ENCODE peak calls at places on chromosomes 13 and 19, in eight cellular contexts. One of them, this sample, is unnamed.
A peak's percentile ranks its signal among the peaks of the same experiment; 100 is the strongest.

GRCh38 chr13:49455016-49455398 is 10.9 kb downstream of the SETDB2 start:
- DNase-seq in adrenal gland: no peak
- DNase-seq in aorta: no peak
- DNase-seq in tibial nerve: no peak
- DNase-seq in Panc1: no peak
- DNase-seq in lower lobe of right lung: no peak
- DNase-seq in CD8-positive, alpha-beta memory T cell: no peak
- DNase-seq in hepatocyte: no peak
- DNase-seq in this sample: no peak

GRCh38 chr13:51221674-51222509 is at the start of gene FAM124A:
- DNase-seq in CD8-positive, alpha-beta memory T cell: peak; percentile 7
- DNase-seq in Panc1: no peak
- DNase-seq in tibial nerve: peak; percentile 9
- DNase-seq in adrenal gland: peak; percentile 27
- DNase-seq in aorta: peak; percentile 87
- DNase-seq in lower lobe of right lung: peak; percentile 58
- DNase-seq in hepatocyte: peak; percentile 80
- DNase-seq in this sample: no peak

GRCh38 chr19:42469311-42470239 is 26.8 kb upstream of the CXCL17 start:
- DNase-seq in lower lobe of right lung: no peak
- DNase-seq in hepatocyte: no peak
- DNase-seq in aorta: no peak
- DNase-seq in adrenal gland: peak; percentile 47
- DNase-seq in tibial nerve: no peak
- DNase-seq in Panc1: no peak
- DNase-seq in CD8-positive, alpha-beta memory T cell: no peak
- DNase-seq in this sample: peak; percentile 28

GRCh38 chr13:20127263-20127562 is 33.6 kb downstream of the GJA3 start:
- DNase-seq in tibial nerve: no peak
- DNase-seq in Panc1: no peak
- DNase-seq in CD8-positive, alpha-beta memory T cell: no peak
- DNase-seq in hepatocyte: no peak
- DNase-seq in adrenal gland: no peak
- DNase-seq in lower lobe of right lung: no peak
- DNase-seq in aorta: no peak
- DNase-seq in this sample: no peak

GRCh38 chr19:2716275-2716650 is 4.9 kb downstream of the DIRAS1 start:
- DNase-seq in adrenal gland: no peak
- DNase-seq in tibial nerve: no peak
- DNase-seq in lower lobe of right lung: peak; percentile 28
- DNase-seq in CD8-positive, alpha-beta memory T cell: no peak
- DNase-seq in hepatocyte: no peak
- DNase-seq in Panc1: no peak
- DNase-seq in aorta: no peak
- DNase-seq in this sample: no peak

GRCh38 chr19:29492761-29493160 is 33.0 kb upstream of the VSTM2B start:
- DNase-seq in lower lobe of right lung: no peak
- DNase-seq in adrenal gland: no peak
- DNase-seq in CD8-positive, alpha-beta memory T cell: no peak
- DNase-seq in tibial nerve: no peak
- DNase-seq in hepatocyte: peak; percentile 36
- DNase-seq in aorta: no peak
- DNase-seq in Panc1: no peak
- DNase-seq in this sample: no peak

GRCh38 chr19:16919496-16919895 is 30.7 kb downstream of the F2RL3 start:
- DNase-seq in aorta: no peak
- DNase-seq in lower lobe of right lung: no peak
- DNase-seq in Panc1: no peak
- DNase-seq in hepatocyte: no peak
- DNase-seq in adrenal gland: no peak
- DNase-seq in CD8-positive, alpha-beta memory T cell: no peak
- DNase-seq in tibial nerve: no peak
- DNase-seq in this sample: no peak

GRCh38 chr19:38293281-38293680 is 10.8 kb upstream of the C19orf33 start:
- DNase-seq in Panc1: no peak
- DNase-seq in CD8-positive, alpha-beta memory T cell: no peak
- DNase-seq in lower lobe of right lung: no peak
- DNase-seq in aorta: no peak
- DNase-seq in tibial nerve: no peak
- DNase-seq in adrenal gland: no peak
- DNase-seq in hepatocyte: no peak
- DNase-seq in this sample: no peak

GRCh38 chr13:112756511-112756966 is 66.7 kb downstream of the ATP11A start:
- DNase-seq in hepatocyte: no peak
- DNase-seq in CD8-positive, alpha-beta memory T cell: no peak
- DNase-seq in aorta: no peak
- DNase-seq in adrenal gland: no peak
- DNase-seq in lower lobe of right lung: no peak
- DNase-seq in tibial nerve: no peak
- DNase-seq in Panc1: no peak
- DNase-seq in this sample: no peak

GRCh38 chr13:29529755-29530154 is 65.7 kb downstream of the SLC7A1 start:
- DNase-seq in CD8-positive, alpha-beta memory T cell: peak; percentile 18
- DNase-seq in Panc1: no peak
- DNase-seq in lower lobe of right lung: no peak
- DNase-seq in tibial nerve: no peak
- DNase-seq in aorta: no peak
- DNase-seq in adrenal gland: no peak
- DNase-seq in hepatocyte: no peak
- DNase-seq in this sample: no peak

GRCh38 chr19:53880716-53881481 is 1.1 kb upstream of the PRKCG start:
- DNase-seq in adrenal gland: no peak
- DNase-seq in CD8-positive, alpha-beta memory T cell: no peak
- DNase-seq in hepatocyte: no peak
- DNase-seq in tibial nerve: no peak
- DNase-seq in Panc1: no peak
- DNase-seq in lower lobe of right lung: no peak
- DNase-seq in aorta: no peak
- DNase-seq in this sample: no peak

GRCh38 chr19:50716178-50717025 is 3.2 kb downstream of the SHANK1 start:
- DNase-seq in adrenal gland: no peak
- DNase-seq in hepatocyte: no peak
- DNase-seq in lower lobe of right lung: no peak
- DNase-seq in aorta: no peak
- DNase-seq in tibial nerve: no peak
- DNase-seq in CD8-positive, alpha-beta memory T cell: no peak
- DNase-seq in Panc1: no peak
- DNase-seq in this sample: no peak

GRCh38 chr19:17348700-17349099 is 11.3 kb downstream of the GTPBP3 start:
- DNase-seq in CD8-positive, alpha-beta memory T cell: no peak
- DNase-seq in adrenal gland: peak; percentile 85
- DNase-seq in aorta: peak; percentile 92
- DNase-seq in lower lobe of right lung: no peak
- DNase-seq in hepatocyte: peak; percentile 70
- DNase-seq in Panc1: no peak
- DNase-seq in tibial nerve: peak; percentile 45
- DNase-seq in this sample: peak; percentile 81

GRCh38 chr19:38547446-38547845 is 70.3 kb downstream of the MAP4K1 start:
- DNase-seq in lower lobe of right lung: peak; percentile 20
- DNase-seq in CD8-positive, alpha-beta memory T cell: no peak
- DNase-seq in aorta: no peak
- DNase-seq in adrenal gland: no peak
- DNase-seq in tibial nerve: no peak
- DNase-seq in Panc1: no peak
- DNase-seq in hepatocyte: no peak
- DNase-seq in this sample: no peak

GRCh38 chr13:113656015-113656588 is 1.9 kb downstream of the ATP4B start:
- DNase-seq in adrenal gland: peak; percentile 12
- DNase-seq in aorta: peak; percentile 72
- DNase-seq in tibial nerve: no peak
- DNase-seq in hepatocyte: no peak
- DNase-seq in CD8-positive, alpha-beta memory T cell: no peak
- DNase-seq in lower lobe of right lung: peak; percentile 27
- DNase-seq in Panc1: no peak
- DNase-seq in this sample: peak; percentile 66

GRCh38 chr19:56874530-56874929 is 34.0 kb upstream of the PEG3 start:
- DNase-seq in Panc1: no peak
- DNase-seq in hepatocyte: no peak
- DNase-seq in adrenal gland: no peak
- DNase-seq in lower lobe of right lung: no peak
- DNase-seq in tibial nerve: no peak
- DNase-seq in aorta: no peak
- DNase-seq in CD8-positive, alpha-beta memory T cell: no peak
- DNase-seq in this sample: no peak

GRCh38 chr19:1365964-1366695 is 17.6 kb upstream of the NDUFS7 start:
- DNase-seq in aorta: no peak
- DNase-seq in adrenal gland: no peak
- DNase-seq in CD8-positive, alpha-beta memory T cell: no peak
- DNase-seq in tibial nerve: no peak
- DNase-seq in hepatocyte: no peak
- DNase-seq in lower lobe of right lung: no peak
- DNase-seq in Panc1: no peak
- DNase-seq in this sample: no peak
- H3K4me3 ChIP-seq in aorta: no peak overlapping the region
- H3K4me3 ChIP-seq in adrenal gland: no peak overlapping the region
- H3K4me3 ChIP-seq in CD8-positive, alpha-beta memory T cell: no peak overlapping the region
- H3K4me3 ChIP-seq in tibial nerve: no peak overlapping the region
- H3K4me3 ChIP-seq in hepatocyte: no peak overlapping the region
- H3K4me3 ChIP-seq in lower lobe of right lung: no peak overlapping the region
- H3K4me3 ChIP-seq in Panc1: no peak overlapping the region
- H3K4me3 ChIP-seq in this sample: no peak overlapping the region

DNA sequence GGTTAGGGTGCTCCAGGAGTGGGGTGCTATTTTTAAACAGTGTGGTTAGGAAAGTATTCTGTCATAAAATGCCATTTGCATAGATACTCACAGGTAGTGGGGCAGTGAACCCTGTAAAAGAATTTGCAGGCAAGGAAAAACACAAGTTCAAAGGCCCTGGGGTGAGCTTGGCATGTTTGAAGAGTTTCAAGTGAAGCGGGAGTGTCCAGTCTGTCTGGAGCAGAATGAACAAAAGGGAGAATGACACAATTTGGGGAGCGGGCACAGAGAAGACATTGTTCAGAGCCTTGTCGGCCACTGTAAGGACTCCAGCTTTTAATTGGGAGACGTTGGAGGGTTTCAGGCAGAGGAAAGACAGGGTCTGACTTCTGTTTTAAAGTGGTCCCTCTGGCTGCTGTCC is 2.8 kb downstream of the GRWD1 start:
- DNase-seq in tibial nerve: no peak
- DNase-seq in lower lobe of right lung: no peak
- DNase-seq in aorta: no peak
- DNase-seq in adrenal gland: no peak
- DNase-seq in CD8-positive, alpha-beta memory T cell: no peak
- DNase-seq in hepatocyte: no peak
- DNase-seq in Panc1: no peak
- DNase-seq in this sample: no peak
- H3K36me3 ChIP-seq in tibial nerve: no peaks in the 10 kb centered on the region
- H3K36me3 ChIP-seq in lower lobe of right lung: peaks cover 65% of the 10 kb centered on the region
- H3K36me3 ChIP-seq in aorta: peaks cover 12% of the 10 kb centered on the region
- H3K36me3 ChIP-seq in adrenal gland: peaks cover 62% of the 10 kb centered on the region
- H3K36me3 ChIP-seq in CD8-positive, alpha-beta memory T cell: peaks cover 46% of the 10 kb centered on the region
- H3K36me3 ChIP-seq in hepatocyte: no peaks in the 10 kb centered on the region
- H3K36me3 ChIP-seq in Panc1: peaks cover 7% of the 10 kb centered on the region
- H3K36me3 ChIP-seq in this sample: peaks cover 74% of the 10 kb centered on the region

GRCh38 chr13:38308736-38309135 is 40.9 kb upstream of the UFM1 start:
- DNase-seq in CD8-positive, alpha-beta memory T cell: no peak
- DNase-seq in tibial nerve: no peak
- DNase-seq in adrenal gland: no peak
- DNase-seq in aorta: no peak
- DNase-seq in lower lobe of right lung: no peak
- DNase-seq in hepatocyte: peak; percentile 13
- DNase-seq in Panc1: no peak
- DNase-seq in this sample: no peak
- H3K27ac ChIP-seq in CD8-positive, alpha-beta memory T cell: no peak overlapping the region
- H3K27ac ChIP-seq in tibial nerve: no peak overlapping the region
- H3K27ac ChIP-seq in adrenal gland: no peak overlapping the region
- H3K27ac ChIP-seq in aorta: no peak overlapping the region
- H3K27ac ChIP-seq in lower lobe of right lung: no peak overlapping the region
- H3K27ac ChIP-seq in hepatocyte: peak overlapping the region; percentile 39
- H3K27ac ChIP-seq in Panc1: no peak overlapping the region
- H3K27ac ChIP-seq in this sample: no peak overlapping the region

DNA sequence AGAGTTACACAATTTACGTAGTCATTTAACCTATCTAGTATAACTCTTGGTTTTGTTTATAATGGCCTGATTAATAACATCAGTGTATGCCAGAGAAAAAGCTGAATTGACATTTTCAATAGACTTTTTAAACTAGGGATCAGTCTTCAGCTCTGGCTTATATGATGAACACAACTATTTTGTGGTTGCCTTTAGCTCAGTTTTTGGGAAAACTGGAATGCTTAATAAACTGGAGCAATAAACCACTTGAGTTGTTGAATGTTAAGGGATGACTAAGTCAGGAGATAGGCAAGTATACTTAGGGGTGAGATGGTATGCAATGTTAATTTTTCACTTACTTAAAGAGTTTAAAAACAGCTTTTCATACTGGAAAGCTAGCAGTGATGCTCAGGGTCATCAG is 2.3 kb downstream of the NDFIP2 start:
- DNase-seq in CD8-positive, alpha-beta memory T cell: no peak
- DNase-seq in Panc1: no peak
- DNase-seq in hepatocyte: no peak
- DNase-seq in tibial nerve: no peak
- DNase-seq in aorta: no peak
- DNase-seq in adrenal gland: no peak
- DNase-seq in lower lobe of right lung: no peak
- DNase-seq in this sample: peak; percentile 58
- H3K4me3 ChIP-seq in CD8-positive, alpha-beta memory T cell: no peak overlapping the region
- H3K4me3 ChIP-seq in Panc1: no peak overlapping the region
- H3K4me3 ChIP-seq in hepatocyte: no peak overlapping the region
- H3K4me3 ChIP-seq in tibial nerve: no peak overlapping the region
- H3K4me3 ChIP-seq in aorta: no peak overlapping the region
- H3K4me3 ChIP-seq in adrenal gland: no peak overlapping the region
- H3K4me3 ChIP-seq in lower lobe of right lung: no peak overlapping the region
- H3K4me3 ChIP-seq in this sample: peak overlapping the region; percentile 70

GRCh38 chr19:46366620-46367277 is 19.9 kb downstream of the PPP5C start:
- DNase-seq in Panc1: no peak
- DNase-seq in CD8-positive, alpha-beta memory T cell: no peak
- DNase-seq in hepatocyte: no peak
- DNase-seq in tibial nerve: no peak
- DNase-seq in adrenal gland: peak; percentile 1
- DNase-seq in lower lobe of right lung: no peak
- DNase-seq in aorta: peak; percentile 13
- DNase-seq in this sample: no peak
- H3K36me3 ChIP-seq in Panc1: no peaks in the 10 kb centered on the region
- H3K36me3 ChIP-seq in CD8-positive, alpha-beta memory T cell: peaks cover 8% of the 10 kb centered on the region
- H3K36me3 ChIP-seq in hepatocyte: no peaks in the 10 kb centered on the region
- H3K36me3 ChIP-seq in tibial nerve: no peaks in the 10 kb centered on the region
- H3K36me3 ChIP-seq in adrenal gland: peaks cover 21% of the 10 kb centered on the region
- H3K36me3 ChIP-seq in lower lobe of right lung: peaks cover 54% of the 10 kb centered on the region
- H3K36me3 ChIP-seq in aorta: no peaks in the 10 kb centered on the region
- H3K36me3 ChIP-seq in this sample: peaks cover 53% of the 10 kb centered on the region

DNA sequence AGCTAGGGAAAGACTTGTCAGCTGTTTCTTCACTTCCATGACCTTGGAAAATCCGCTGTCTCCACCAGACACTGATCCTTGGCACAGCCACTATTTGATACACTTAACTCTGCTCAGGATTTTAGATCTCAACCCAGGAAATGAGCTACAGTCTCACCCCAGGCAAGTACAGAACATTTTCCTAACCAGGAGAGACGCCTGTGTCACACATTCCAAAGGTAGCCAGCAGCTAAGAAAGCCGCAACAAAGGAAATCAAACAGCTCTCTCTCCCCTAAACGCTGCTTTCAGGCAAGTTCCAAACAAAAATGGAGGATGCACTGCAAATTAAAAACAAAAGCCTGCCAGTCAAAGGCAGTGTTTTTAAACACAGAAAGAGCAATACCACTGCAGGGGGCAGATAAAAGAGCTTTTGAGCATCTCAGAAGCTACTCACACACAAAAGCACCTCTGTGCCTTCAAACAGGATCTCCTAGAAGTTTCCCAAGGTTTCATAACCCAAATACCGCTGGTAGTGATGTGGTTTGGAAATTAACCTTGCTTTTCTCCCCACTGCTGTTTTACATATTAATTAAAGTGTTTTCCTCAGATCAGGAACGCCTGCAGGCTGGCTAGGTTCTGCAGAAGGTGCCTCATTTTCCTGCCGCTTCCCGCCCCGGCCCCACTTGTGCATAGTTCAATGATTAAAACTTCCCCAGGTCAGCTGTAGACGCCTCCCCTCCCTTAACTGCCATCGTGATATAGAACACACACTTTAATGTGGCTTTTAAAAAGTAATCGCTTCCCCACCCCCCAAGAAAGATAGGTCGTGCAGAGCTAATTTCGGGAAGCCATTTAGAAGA is 57.1 kb downstream of the IRS2 start:
- DNase-seq in lower lobe of right lung: no peak
- DNase-seq in tibial nerve: no peak
- DNase-seq in CD8-positive, alpha-beta memory T cell: no peak
- DNase-seq in aorta: no peak
- DNase-seq in Panc1: no peak
- DNase-seq in hepatocyte: no peak
- DNase-seq in adrenal gland: no peak
- DNase-seq in this sample: peak; percentile 66
- H3K27ac ChIP-seq in lower lobe of right lung: no peak overlapping the region
- H3K27ac ChIP-seq in tibial nerve: no peak overlapping the region
- H3K27ac ChIP-seq in CD8-positive, alpha-beta memory T cell: no peak overlapping the region
- H3K27ac ChIP-seq in aorta: no peak overlapping the region
- H3K27ac ChIP-seq in Panc1: no peak overlapping the region
- H3K27ac ChIP-seq in hepatocyte: no peak overlapping the region
- H3K27ac ChIP-seq in adrenal gland: no peak overlapping the region
- H3K27ac ChIP-seq in this sample: no peak overlapping the region

This sample was measured in SJSA1.